ENCODE peak calls at places on chromosome 17, in seven cellular contexts. X, J, W, R, Z, T and B are unnamed samples.

GRCh38 chr17:41510251-41511065 is 5.0 kb upstream of the KRT13 start:
- DNase-seq in X (no peak), Z (no peak), J (no peak), T (no peak), R (no peak), W (no peak), B (no peak)

GRCh38 chr17:40524243-40524965 is 23.0 kb upstream of the TNS4 start:
- DNase-seq in X (no peak), J (no peak), W (no peak), T (no peak), Z (no peak), R (no peak), B (no peak)

GRCh38 chr17:2433696-2434095 is 32.8 kb upstream of the MNT start:
- DNase-seq in T (no peak), R (no peak), Z (no peak), X (no peak), W (no peak), J (no peak), B (no peak)

GRCh38 chr17:44915321-44915726 is at the start of gene GFAP:
- DNase-seq in R (no peak), W (no peak), T (no peak), X (no peak), Z (no peak), J (no peak), B (no peak)

GRCh38 chr17:44065668-44066203 is 735 bp downstream of the LSM12 start:
- DNase-seq in X (no peak), T (no peak), Z (no peak), J (no peak), W (no peak), R (no peak), B (no peak)

GRCh38 chr17:2054740-2055493 is at the start of gene HIC1:
- DNase-seq in Z (peak), X (no peak), R (peak), T (no peak), J (peak), W (peak), B (peak)

GRCh38 chr17:44901323-44901965 is 2.2 kb upstream of the EFTUD2 start:
- DNase-seq in W (no peak), R (no peak), X (no peak), T (no peak), J (no peak), Z (no peak), B (no peak)

GRCh38 chr17:1766382-1767135 is 4.7 kb downstream of the SERPINF1 start:
- DNase-seq in W (no peak), R (no peak), T (no peak), Z (no peak), X (no peak), J (no peak), B (no peak)

GRCh38 chr17:78224226-78225087 is 7.0 kb upstream of the TMEM235 start:
- DNase-seq in T (no peak), X (no peak), Z (no peak), R (no peak), W (no peak), J (no peak), B (no peak)

GRCh38 chr17:32461498-32461852 is 17.2 kb downstream of the PSMD11 start:
- DNase-seq in Z (no peak), W (no peak), R (no peak), T (no peak), X (no peak), J (no peak), B (no peak)

GRCh38 chr17:39199673-39199985 is 454 bp upstream of the RPL19 start:
- DNase-seq in T (no peak), W (no peak), Z (no peak), R (no peak), X (no peak), J (no peak), B (no peak)

GRCh38 chr17:28724500-28725165 is 1.4 kb downstream of the TLCD1 start:
- DNase-seq in X (no peak), R (no peak), T (no peak), W (no peak), Z (no peak), J (no peak), B (no peak)

GRCh38 chr17:28725660-28726395 is at the start of gene TLCD1:
- DNase-seq in W (peak), R (peak), X (no peak), J (peak), T (no peak), Z (peak), B (peak)

GRCh38 chr17:28726396-28726911 is 421 bp upstream of the TLCD1 start:
- DNase-seq in J (peak), Z (no peak), R (peak), X (no peak), W (peak), T (no peak), B (peak)

GRCh38 chr17:28726912-28727726 is 1.1 kb upstream of the TLCD1 start:
- DNase-seq in X (peak), T (peak), R (peak), Z (peak), J (peak), W (peak), B (peak)

GRCh38 chr17:28725166-28725659 is 820 bp downstream of the TLCD1 start:
- DNase-seq in T (no peak), R (peak), X (no peak), J (no peak), Z (no peak), W (peak), B (no peak)
- TF ChIP-seq EP300 in T (no peak), R (no peak), X (no peak), J (no peak), Z (no peak), W (no peak), B (no peak)

DNA sequence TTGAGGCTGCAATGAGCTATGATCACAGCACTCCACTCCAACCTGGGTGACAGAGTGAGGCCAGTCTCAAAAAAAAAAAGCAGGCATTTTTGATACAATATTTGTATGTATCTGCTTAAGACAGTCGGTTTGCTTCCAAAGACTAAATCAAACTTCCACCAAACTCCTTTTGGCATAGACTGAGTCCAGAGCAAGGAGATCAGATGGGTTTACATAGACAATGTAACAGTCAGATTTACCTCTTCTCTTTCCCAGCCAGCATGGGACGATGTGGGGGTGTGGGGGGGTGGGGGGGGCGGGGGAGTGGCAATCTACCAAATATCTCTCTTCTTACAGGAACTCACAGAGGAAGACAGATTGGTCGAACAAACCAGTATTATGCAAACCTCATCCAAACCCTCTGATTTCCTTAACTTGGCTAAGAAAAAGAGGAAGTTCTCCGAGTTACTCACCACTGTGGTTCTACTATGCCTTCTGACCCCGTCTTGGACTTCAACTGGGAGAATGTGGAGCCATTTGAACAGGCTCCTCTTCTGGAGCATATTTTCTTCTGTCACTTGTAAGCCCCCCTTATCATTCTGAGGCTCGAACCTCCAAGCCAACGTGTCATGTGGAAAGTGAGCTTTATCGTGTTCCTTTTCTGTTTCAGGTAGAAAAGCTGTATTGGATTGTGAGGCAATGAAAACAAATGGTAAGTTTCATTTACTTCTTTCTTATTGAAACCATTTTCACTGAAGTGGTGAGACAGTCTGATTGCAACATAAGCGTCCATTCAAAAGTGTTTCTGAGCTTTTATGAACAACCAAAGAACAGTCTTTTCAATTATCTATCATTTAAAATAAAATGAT is at the start of gene MILR1:
- DNase-seq in T (peak), R (peak), J (peak), X (no peak), W (peak), Z (no peak), B (no peak)
- TF ChIP-seq CTCF in T (no peak), R (no peak), J (no peak), X (no peak), W (no peak), Z (no peak), B (no peak)

DNA sequence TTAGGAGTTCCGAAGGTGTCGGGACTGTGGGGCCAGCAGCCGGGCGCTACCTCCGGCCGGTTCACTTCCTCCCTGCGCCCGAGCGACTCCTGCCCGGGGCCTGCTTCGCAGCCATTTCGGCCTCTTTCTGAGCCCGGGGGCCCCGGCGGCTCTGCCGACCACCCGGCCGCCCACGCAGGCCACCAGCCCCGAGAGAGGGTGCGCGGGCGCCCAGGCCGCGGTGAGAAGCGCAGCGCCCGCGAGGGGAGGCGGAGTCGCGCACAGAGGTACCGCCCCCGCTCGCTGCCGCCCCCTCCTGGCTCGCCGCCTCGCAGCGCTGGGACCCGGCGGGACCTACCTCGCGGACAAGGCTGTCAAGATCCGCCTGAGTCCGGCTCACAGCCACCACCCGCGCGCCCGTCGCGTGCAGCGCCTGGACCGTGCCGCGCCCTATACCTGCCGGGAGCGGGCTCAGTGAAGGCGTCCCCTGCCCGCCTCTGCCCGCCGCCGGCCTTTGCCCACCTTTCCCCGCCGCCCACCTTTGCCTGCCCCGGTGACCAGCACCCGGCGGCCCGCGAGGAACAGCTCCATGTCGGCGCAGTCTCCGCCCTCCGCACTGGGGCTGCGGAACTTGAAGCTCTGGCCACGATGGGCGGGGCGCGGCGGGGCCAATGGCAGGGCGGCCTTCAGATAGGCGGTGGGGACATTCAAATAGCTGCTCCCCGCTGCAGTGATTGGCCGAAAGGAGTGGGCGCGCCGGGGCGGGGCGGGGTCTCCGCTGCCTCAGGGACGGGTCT is at the start of gene DCXR:
- DNase-seq in X (peak), R (peak), J (peak), W (peak), Z (peak), T (peak), B (peak)
- TF ChIP-seq EP300 in X (no peak), R (no peak), J (no peak), W (no peak), Z (no peak), T (no peak), B (no peak)

GRCh38 chr17:71455219-71455618 is 665.6 kb upstream of the SOX9 start:
- DNase-seq in X (no peak), T (no peak), W (no peak), Z (no peak), J (no peak), R (no peak), B (no peak)

GRCh38 chr17:71461504-71462197 is 659.2 kb upstream of the SOX9 start:
- DNase-seq in W (no peak), Z (no peak), R (no peak), T (no peak), X (no peak), J (no peak), B (no peak)

GRCh38 chr17:71464241-71464640 is 656.6 kb upstream of the SOX9 start:
- DNase-seq in J (no peak), T (no peak), Z (no peak), X (no peak), R (no peak), W (no peak), B (no peak)

GRCh38 chr17:71458322-71458721 is 662.5 kb upstream of the SOX9 start:
- DNase-seq in W (no peak), T (no peak), Z (no peak), J (no peak), X (no peak), R (no peak), B (no peak)

GRCh38 chr17:71460943-71461342 is 659.9 kb upstream of the SOX9 start:
- DNase-seq in X (no peak), T (no peak), R (no peak), Z (no peak), J (peak), W (no peak), B (peak)
- TF ChIP-seq CTCF in X (peak), T (peak), R (peak), Z (no peak), J (peak), W (no peak), B (peak)